ENCODE peak calls at places on chromosomes 16 and 17, in seven cellular contexts. Z is body of pancreas, X is upper lobe of right lung, Y is bronchial epithelial cell, N is HCT116, Q is lung, M is HFFc6. T is an unnamed sample.

GRCh38 chr16:53433509-53433908 is 762 bp upstream of the RBL2 start:
- DNase-seq in Z (no peak), Y (peak; percentile 42), M (no peak), Q (peak; percentile 61), N (no peak), X (peak; percentile 69), T (no peak)

GRCh38 chr16:1940273-1941161 is 2.5 kb downstream of the MSRB1 start:
- DNase-seq in Z (peak; percentile 97), Q (no peak), X (no peak), N (no peak), Y (no peak), M (no peak), T (no peak)

GRCh38 chr16:67243481-67243880 is 3.8 kb downstream of the FHOD1 start:
- DNase-seq in Q (no peak), Y (no peak), N (no peak), M (no peak), X (no peak), Z (no peak), T (no peak)

GRCh38 chr17:40068129-40068581 is 5.4 kb downstream of the THRA start:
- DNase-seq in Z (no peak), X (no peak), Q (no peak), Y (no peak), M (no peak), N (no peak), T (peak; percentile 69)

GRCh38 chr17:1516403-1517161 is at the start of gene INPP5K:
- DNase-seq in Q (peak; percentile 98), Z (peak; percentile 99), N (peak; percentile 94), Y (peak; percentile 94), M (peak; percentile 97), X (peak; percentile 99), T (peak; percentile 96)

GRCh38 chr17:82872591-82873520 is 33.0 kb upstream of the ZNF750 start:
- DNase-seq in X (no peak), N (no peak), Q (no peak), M (no peak), Y (no peak), Z (no peak), T (no peak)

GRCh38 chr16:72552675-72553074 is 380.7 kb upstream of the PMFBP1 start:
- DNase-seq in M (no peak), N (no peak), Y (no peak), Z (no peak), Q (no peak), X (no peak), T (no peak)

GRCh38 chr16:67872631-67873434 is at the start of gene EDC4:
- DNase-seq in N (peak; percentile 52), M (peak; percentile 76), X (peak; percentile 93), Y (no peak), Z (peak; percentile 84), Q (peak; percentile 87), T (peak; percentile 80)

GRCh38 chr17:19470529-19471261 is 59.7 kb downstream of the RNF112 start:
- DNase-seq in Q (peak; percentile 38), N (no peak), M (peak; percentile 12), Y (no peak), X (no peak), Z (peak; percentile 23), T (no peak)

GRCh38 chr17:33520404-33521032 is 227.4 kb upstream of the ASIC2 start:
- DNase-seq in X (no peak), Z (peak; percentile 58), Q (no peak), M (no peak), Y (peak; percentile 8), N (no peak), T (no peak)

GRCh38 chr16:14366974-14367707 is 262.9 kb downstream of the PARN start:
- DNase-seq in Y (no peak), Q (no peak), X (no peak), N (no peak), Z (no peak), M (no peak), T (no peak)

GRCh38 chr16:53504665-53505064 is 1.7 kb upstream of the AKTIP start:
- DNase-seq in Z (no peak), Q (no peak), N (no peak), Y (peak; percentile 55), M (no peak), X (no peak), T (no peak)

GRCh38 chr16:29842732-29843346 is 20.2 kb downstream of the CDIPT start:
- DNase-seq in M (no peak), Y (no peak), Z (no peak), Q (no peak), N (no peak), X (no peak), T (no peak)

GRCh38 chr17:3582921-3583320 is 25.3 kb upstream of the TRPV3 start:
- DNase-seq in X (peak; percentile 73), Y (no peak), M (no peak), Q (peak; percentile 66), Z (no peak), N (no peak), T (no peak)

GRCh38 chr17:78824240-78824639 is 16.4 kb downstream of the USP36 start:
- DNase-seq in N (no peak), Y (no peak), Q (no peak), X (no peak), Z (no peak), M (no peak), T (no peak)

GRCh38 chr16:31428277-31428597 is at the start of gene COX6A2:
- DNase-seq in Z (no peak), Q (no peak), Y (no peak), X (peak; percentile 40), N (no peak), M (no peak), T (peak; percentile 32)

GRCh38 chr17:31558748-31559646 is 167.5 kb downstream of the RAB11FIP4 start:
- DNase-seq in Z (peak; percentile 83), Q (peak; percentile 67), N (peak; percentile 42), X (peak; percentile 90), M (peak; percentile 76), Y (peak; percentile 49), T (no peak)

GRCh38 chr16:57500578-57501111 is 14.4 kb upstream of the DOK4 start:
- DNase-seq in Y (no peak), M (no peak), Z (peak; percentile 63), Q (no peak), X (no peak), N (no peak), T (no peak)

GRCh38 chr16:50369133-50369804 is 481 bp upstream of the BRD7 start:
- DNase-seq in Q (no peak), Z (no peak), X (no peak), N (no peak), M (no peak), Y (no peak), T (no peak)

GRCh38 chr16:62752837-62753236 is 716.6 kb upstream of the CDH8 start:
- DNase-seq in X (no peak), M (no peak), N (no peak), Z (no peak), Q (no peak), Y (no peak), T (no peak)

GRCh38 chr16:30858829-30859423 is 35.0 kb downstream of the BCL7C start:
- DNase-seq in M (no peak), Q (no peak), N (no peak), X (no peak), Y (no peak), Z (no peak), T (no peak)

GRCh38 chr17:2395258-2396170 is 5.3 kb downstream of the MNT start:
- DNase-seq in M (peak; percentile 52), X (peak; percentile 81), N (no peak), Z (peak; percentile 37), Q (peak; percentile 63), Y (peak; percentile 21), T (no peak)

GRCh38 chr16:84503751-84504395 is 586 bp downstream of the MEAK7 start:
- DNase-seq in X (peak; percentile 62), Z (no peak), N (no peak), Y (peak; percentile 50), Q (no peak), M (peak; percentile 54), T (peak; percentile 71)

GRCh38 chr17:7932483-7932891 is 481 bp downstream of the CNTROB start:
- DNase-seq in Z (peak; percentile 30), X (no peak), Q (no peak), M (no peak), Y (peak; percentile 18), N (no peak), T (no peak)

GRCh38 chr17:12667299-12667958 is 1.7 kb downstream of the MYOCD start:
- DNase-seq in Z (peak; percentile 6), Q (no peak), X (no peak), M (peak; percentile 71), Y (peak; percentile 63), N (peak; percentile 40), T (no peak)

DNA sequence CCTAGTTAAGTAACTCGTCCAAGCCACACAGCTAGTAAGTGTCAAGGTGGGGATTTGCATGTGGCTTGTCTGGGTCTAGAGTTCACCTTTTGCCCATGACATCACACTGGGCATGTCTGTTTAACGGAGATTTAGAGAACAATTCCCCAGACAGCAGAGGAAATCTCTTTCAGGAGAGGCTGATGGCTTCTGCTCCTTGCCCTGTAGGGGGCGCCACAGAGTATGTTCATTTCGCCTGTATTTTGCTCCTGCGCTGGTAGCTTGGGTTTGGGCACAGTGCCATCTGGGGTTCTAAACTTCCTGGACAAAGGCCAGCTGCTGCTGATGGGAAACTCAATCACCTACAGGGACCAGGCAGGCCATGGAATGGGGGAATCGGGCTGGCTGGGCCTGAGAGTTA is 20.4 kb downstream of the OTOA start:
- DNase-seq in Q (no peak), M (no peak), Z (peak; percentile 20), N (peak; percentile 4), X (no peak), Y (no peak), T (no peak)
- TF ChIP-seq CTCF in Q (no peak), M (peak; percentile 73), Z (no peak), N (peak; percentile 59), X (peak; percentile 45), Y (peak; percentile 41), T (peak; percentile 31)

GRCh38 chr16:66146689-66147330 is 219.7 kb upstream of the CDH5 start:
- DNase-seq in Q (no peak), M (no peak), Y (no peak), X (no peak), Z (no peak), N (no peak), T (no peak)
- TF ChIP-seq CTCF in Q (no peak), M (no peak), Y (no peak), X (no peak), Z (no peak), N (no peak), T (no peak)

GRCh38 chr17:76737676-76738467 is at the start of gene MFSD11:
- DNase-seq in Q (peak; percentile 91), N (peak; percentile 80), Z (peak; percentile 92), Y (peak; percentile 85), X (peak; percentile 96), M (peak; percentile 92), T (peak; percentile 94)
- TF ChIP-seq CTCF in Q (no peak), N (no peak), Z (no peak), Y (no peak), X (no peak), M (no peak), T (no peak)

GRCh38 chr17:45972531-45972930 is 26.5 kb upstream of the STH start:
- DNase-seq in N (no peak), Y (no peak), X (no peak), Q (no peak), Z (no peak), M (no peak), T (no peak)

GRCh38 chr17:45970659-45971058 is 28.4 kb upstream of the STH start:
- DNase-seq in Z (no peak), Y (no peak), N (no peak), Q (no peak), X (no peak), M (no peak), T (no peak)

GRCh38 chr17:45973099-45973838 is 25.8 kb upstream of the STH start:
- DNase-seq in Y (no peak), X (no peak), Z (peak; percentile 62), N (no peak), Q (peak; percentile 33), M (no peak), T (no peak)

GRCh38 chr17:45969726-45970125 is 29.3 kb upstream of the STH start:
- DNase-seq in Q (no peak), Z (no peak), M (no peak), Y (no peak), N (no peak), X (no peak), T (no peak)

GRCh38 chr17:45971698-45972141 is 27.3 kb upstream of the STH start:
- DNase-seq in Y (no peak), Q (no peak), M (no peak), Z (no peak), N (no peak), X (no peak), T (no peak)
- TF ChIP-seq CTCF in Y (no peak), Q (no peak), M (peak; percentile 19), Z (no peak), N (peak; percentile 56), X (no peak), T (no peak)